ENCODE peak calls at places on chromosomes 6 and 20, in six cellular contexts. J is BE2C, Y is neural crest cell, W is dorsolateral prefrontal cortex, V is GM20000, I is B cell. R is an unnamed sample.

GRCh38 chr20:35503841-35504460 is 25.5 kb downstream of the C20orf173 start:
- DNase-seq in J (peak; percentile 74), Y (no peak), W (peak; percentile 48), V (no peak), I (no peak), R (no peak)

GRCh38 chr20:31835977-31836852 is 9.2 kb downstream of the FOXS1 start:
- DNase-seq in J (peak; percentile 76), Y (no peak), W (peak; percentile 75), V (peak; percentile 67), I (no peak), R (no peak)

GRCh38 chr6:126040826-126041225 is 54.5 kb downstream of the TRMT11 start:
- DNase-seq in J (no peak), Y (no peak), W (no peak), V (no peak), I (no peak), R (no peak)

GRCh38 chr6:69422474-69422873 is 374.3 kb downstream of the LMBRD1 start:
- DNase-seq in J (peak; percentile 75), Y (no peak), W (no peak), V (no peak), I (no peak), R (peak; percentile 33)

GRCh38 chr6:53718597-53719460 is 53.3 kb upstream of the KLHL31 start:
- DNase-seq in J (peak; percentile 36), Y (no peak), W (no peak), V (peak; percentile 78), I (peak; percentile 64), R (no peak)

GRCh38 chr20:41030536-41031242 is 2.1 kb downstream of the TOP1 start:
- DNase-seq in J (no peak), Y (no peak), W (no peak), V (no peak), I (no peak), R (no peak)

GRCh38 chr6:5175635-5176034 is 85.1 kb downstream of the LYRM4 start:
- DNase-seq in J (no peak), Y (no peak), W (no peak), V (no peak), I (peak; percentile 37), R (no peak)

GRCh38 chr6:52995913-52996685 is 1.0 kb upstream of the GSTA4 start:
- DNase-seq in J (peak; percentile 43), Y (peak; percentile 41), W (no peak), V (no peak), I (peak; percentile 60), R (peak; percentile 37)

GRCh38 chr6:136923116-136923953 is 1.2 kb downstream of the SLC35D3 start:
- DNase-seq in J (no peak), Y (no peak), W (no peak), V (peak; percentile 38), I (peak; percentile 27), R (peak; percentile 40)

GRCh38 chr6:136657629-136658028 is 107.4 kb upstream of the MAP7 start:
- DNase-seq in J (no peak), Y (no peak), W (no peak), V (no peak), I (no peak), R (no peak)

GRCh38 chr20:39019805-39020325 is 57.7 kb downstream of the DHX35 start:
- DNase-seq in J (no peak), Y (no peak), W (no peak), V (no peak), I (no peak), R (no peak)

GRCh38 chr6:169969372-169970099 is 218.1 kb downstream of the ERMARD start:
- DNase-seq in J (no peak), Y (no peak), W (peak; percentile 37), V (no peak), I (no peak), R (no peak)

GRCh38 chr20:32971703-32972161 is 32.5 kb downstream of the SUN5 start:
- DNase-seq in J (no peak), Y (no peak), W (peak; percentile 35), V (no peak), I (no peak), R (no peak)

GRCh38 chr6:108565091-108565766 is 4.5 kb downstream of the FOXO3 start:
- DNase-seq in J (no peak), Y (no peak), W (no peak), V (peak; percentile 63), I (peak; percentile 82), R (no peak)

GRCh38 chr6:19472168-19472567 is 365.0 kb upstream of the ID4 start:
- DNase-seq in J (no peak), Y (no peak), W (no peak), V (no peak), I (no peak), R (no peak)

GRCh38 chr20:58716476-58717277 is 24.1 kb downstream of the NPEPL1 start:
- DNase-seq in J (peak; percentile 40), Y (peak; percentile 63), W (peak; percentile 43), V (no peak), I (no peak), R (peak; percentile 87)

GRCh38 chr6:25670208-25670607 is 18.2 kb downstream of the SCGN start:
- DNase-seq in J (no peak), Y (no peak), W (no peak), V (no peak), I (no peak), R (no peak)

GRCh38 chr20:57829805-57830514 is 120.1 kb upstream of the PMEPA1 start:
- DNase-seq in J (no peak), Y (no peak), W (no peak), V (no peak), I (no peak), R (no peak)

GRCh38 chr6:42131531-42131930 is 10.9 kb downstream of the C6orf132 start:
- DNase-seq in J (no peak), Y (no peak), W (no peak), V (no peak), I (no peak), R (no peak)

GRCh38 chr6:139577991-139578604 is 203.7 kb upstream of the CITED2 start:
- DNase-seq in J (no peak), Y (no peak), W (no peak), V (no peak), I (no peak), R (no peak)

GRCh38 chr6:7673063-7673536 is 52.8 kb upstream of the BMP6 start:
- DNase-seq in J (no peak), Y (peak; percentile 8), W (no peak), V (no peak), I (no peak), R (no peak)

GRCh38 chr6:170074907-170075306 is 216.0 kb downstream of the DLL1 start:
- DNase-seq in J (no peak), Y (no peak), W (peak; percentile 41), V (no peak), I (no peak), R (no peak)

GRCh38 chr20:21516180-21516567 is 2.3 kb upstream of the NKX2-2 start:
- DNase-seq in J (no peak), Y (no peak), W (no peak), V (no peak), I (no peak), R (no peak)

GRCh38 chr20:33636776-33637175 is 25.4 kb upstream of the C20orf144 start:
- DNase-seq in J (no peak), Y (no peak), W (no peak), V (no peak), I (no peak), R (no peak)

GRCh38 chr20:2305479-2305878 is 9.7 kb downstream of the TGM3 start:
- DNase-seq in J (no peak), Y (no peak), W (no peak), V (no peak), I (no peak), R (no peak)

GRCh38 chr6:85449388-85449817 is 480 bp upstream of the NT5E start:
- DNase-seq in J (peak; percentile 20), Y (peak; percentile 3), W (no peak), V (peak; percentile 87), I (peak; percentile 27), R (no peak)

GRCh38 chr20:30168800-30169138 is 1088.7 kb upstream of the DEFB115 start:
- DNase-seq in J (no peak), Y (no peak), W (no peak), V (no peak), I (no peak), R (no peak)

GRCh38 chr6:134347916-134348805 is 30.2 kb upstream of the SGK1 start:
- DNase-seq in J (no peak), Y (no peak), W (no peak), V (no peak), I (no peak), R (no peak)

DNA sequence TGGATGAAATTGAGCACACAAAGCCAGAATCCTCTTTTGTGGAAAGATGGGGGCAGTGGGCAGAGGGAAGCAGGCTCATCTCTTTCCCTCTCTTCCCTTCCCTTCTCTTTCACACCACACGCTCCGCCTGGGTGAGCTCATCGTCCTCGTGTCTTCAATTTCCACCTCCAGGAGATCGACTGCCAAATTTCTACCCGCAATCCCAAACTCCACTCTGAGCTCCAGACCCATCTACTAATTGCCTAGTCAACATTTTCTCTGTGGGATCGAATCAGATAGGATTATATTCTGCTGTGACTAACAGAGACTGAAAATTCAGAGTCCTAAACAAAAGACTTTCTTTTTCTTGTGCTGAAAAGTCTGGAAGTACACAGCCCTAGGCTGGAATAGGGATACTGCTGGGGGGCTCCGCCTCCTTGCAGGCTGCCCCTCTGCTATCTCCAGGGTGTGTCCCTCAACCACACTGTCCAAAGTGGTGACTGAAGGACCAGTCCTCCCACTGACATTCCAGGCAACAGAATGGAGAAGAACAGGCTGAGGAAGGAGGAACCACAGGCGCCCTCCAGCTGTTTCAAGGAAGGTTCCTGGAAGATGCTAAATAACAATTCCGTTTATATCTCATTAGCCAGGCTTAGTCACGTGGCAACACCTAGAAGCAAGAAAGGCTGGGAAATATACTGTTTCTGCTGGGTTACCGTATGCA is 5.0 kb upstream of the HSPA12B start:
- DNase-seq in J (no peak), Y (no peak), W (no peak), V (no peak), I (no peak), R (no peak)
- TF ChIP-seq CTCF in J (no peak), Y (no peak), W (no peak), V (no peak), I (no peak), R (no peak)

GRCh38 chr6:145731432-145731831 is 3.9 kb downstream of the EPM2A start:
- DNase-seq in J (no peak), Y (no peak), W (no peak), V (no peak), I (no peak), R (no peak)
- TF ChIP-seq CTCF in J (no peak), Y (no peak), W (no peak), V (no peak), I (no peak), R (no peak)

GRCh38 chr6:88013554-88013953 is 34.1 kb upstream of the SPACA1 start:
- DNase-seq in J (no peak), Y (no peak), W (no peak), V (no peak), I (no peak), R (no peak)
- TF ChIP-seq CTCF in J (peak; percentile 15), Y (peak; percentile 32), W (no peak), V (no peak), I (no peak), R (peak; percentile 12)

GRCh38 chr6:104941694-104942177 is 15.2 kb upstream of the LIN28B start:
- DNase-seq in J (no peak), Y (no peak), W (no peak), V (no peak), I (no peak), R (no peak)

GRCh38 chr6:104936766-104937535 is 20.0 kb upstream of the LIN28B start:
- DNase-seq in J (no peak), Y (no peak), W (no peak), V (no peak), I (no peak), R (no peak)

GRCh38 chr6:104940238-104940880 is 16.5 kb upstream of the LIN28B start:
- DNase-seq in J (peak; percentile 81), Y (peak; percentile 69), W (peak; percentile 61), V (no peak), I (no peak), R (peak; percentile 85)

GRCh38 chr6:104943781-104944180 is 13.1 kb upstream of the LIN28B start:
- DNase-seq in J (peak; percentile 47), Y (peak; percentile 57), W (no peak), V (no peak), I (no peak), R (no peak)

GRCh38 chr6:104940881-104941693 is 15.8 kb upstream of the LIN28B start:
- DNase-seq in J (peak; percentile 89), Y (peak; percentile 82), W (peak; percentile 62), V (peak; percentile 85), I (peak; percentile 53), R (peak; percentile 88)
- TF ChIP-seq CTCF in J (peak; percentile 68), Y (peak; percentile 85), W (peak; percentile 41), V (peak; percentile 72), I (peak; percentile 48), R (peak; percentile 75)

R was measured in glutamatergic neuron.